ENCODE peak calls at places on chromosomes 5 and 9, in seven cellular contexts. One of them, this sample, is unnamed.

GRCh38 chr5:43063731-43064171 is 23.6 kb upstream of the ANXA2R start:
- DNase-seq in KG1: no peak
- DNase-seq in endothelial cell: no peak
- DNase-seq in COR-L47: no peak
- DNase-seq in SW480: no peak
- DNase-seq in stimulated activated CD4-positive, alpha-beta T cell treated with anti-CD3 and anti-CD28 coated beads, Interleukin-1b, Interleukin-23, amount 100 ng/mL, for 1 hour: no peak
- DNase-seq in hepatic stellate cell: peak; percentile 31
- DNase-seq in this sample: no peak

GRCh38 chr5:67361932-67362729 is 165.5 kb upstream of the CD180 start:
- DNase-seq in KG1: no peak
- DNase-seq in endothelial cell: no peak
- DNase-seq in COR-L47: no peak
- DNase-seq in SW480: no peak
- DNase-seq in stimulated activated CD4-positive, alpha-beta T cell treated with anti-CD3 and anti-CD28 coated beads, Interleukin-1b, Interleukin-23, amount 100 ng/mL, for 1 hour: no peak
- DNase-seq in hepatic stellate cell: no peak
- DNase-seq in this sample: no peak

GRCh38 chr5:16727937-16728336 is 111.1 kb upstream of the RETREG1 start:
- DNase-seq in KG1: no peak
- DNase-seq in endothelial cell: peak; percentile 53
- DNase-seq in COR-L47: peak; percentile 48
- DNase-seq in SW480: no peak
- DNase-seq in stimulated activated CD4-positive, alpha-beta T cell treated with anti-CD3 and anti-CD28 coated beads, Interleukin-1b, Interleukin-23, amount 100 ng/mL, for 1 hour: no peak
- DNase-seq in hepatic stellate cell: no peak
- DNase-seq in this sample: peak; percentile 26

GRCh38 chr5:6715758-6716633 is 2.8 kb downstream of the TENT4A start:
- DNase-seq in KG1: peak; percentile 21
- DNase-seq in endothelial cell: no peak
- DNase-seq in COR-L47: no peak
- DNase-seq in SW480: no peak
- DNase-seq in stimulated activated CD4-positive, alpha-beta T cell treated with anti-CD3 and anti-CD28 coated beads, Interleukin-1b, Interleukin-23, amount 100 ng/mL, for 1 hour: no peak
- DNase-seq in hepatic stellate cell: no peak
- DNase-seq in this sample: no peak

GRCh38 chr5:138843789-138844461 is 31.2 kb downstream of the LRRTM2 start:
- DNase-seq in KG1: no peak
- DNase-seq in endothelial cell: no peak
- DNase-seq in COR-L47: no peak
- DNase-seq in SW480: no peak
- DNase-seq in stimulated activated CD4-positive, alpha-beta T cell treated with anti-CD3 and anti-CD28 coated beads, Interleukin-1b, Interleukin-23, amount 100 ng/mL, for 1 hour: no peak
- DNase-seq in hepatic stellate cell: no peak
- DNase-seq in this sample: no peak

GRCh38 chr9:111621895-111622480 is 9.1 kb upstream of the DNAJC25 start:
- DNase-seq in KG1: no peak
- DNase-seq in endothelial cell: peak; percentile 58
- DNase-seq in COR-L47: no peak
- DNase-seq in SW480: peak; percentile 36
- DNase-seq in stimulated activated CD4-positive, alpha-beta T cell treated with anti-CD3 and anti-CD28 coated beads, Interleukin-1b, Interleukin-23, amount 100 ng/mL, for 1 hour: no peak
- DNase-seq in hepatic stellate cell: peak; percentile 49
- DNase-seq in this sample: peak; percentile 33

GRCh38 chr5:177116631-177117373 is 16.8 kb upstream of the NSD1 start:
- DNase-seq in KG1: no peak
- DNase-seq in endothelial cell: peak; percentile 54
- DNase-seq in COR-L47: no peak
- DNase-seq in SW480: no peak
- DNase-seq in stimulated activated CD4-positive, alpha-beta T cell treated with anti-CD3 and anti-CD28 coated beads, Interleukin-1b, Interleukin-23, amount 100 ng/mL, for 1 hour: peak; percentile 59
- DNase-seq in hepatic stellate cell: peak; percentile 94
- DNase-seq in this sample: peak; percentile 89

GRCh38 chr5:35230043-35230611 is at the start of gene PRLR:
- DNase-seq in KG1: no peak
- DNase-seq in endothelial cell: peak; percentile 18
- DNase-seq in COR-L47: no peak
- DNase-seq in SW480: peak; percentile 36
- DNase-seq in stimulated activated CD4-positive, alpha-beta T cell treated with anti-CD3 and anti-CD28 coated beads, Interleukin-1b, Interleukin-23, amount 100 ng/mL, for 1 hour: no peak
- DNase-seq in hepatic stellate cell: peak; percentile 4
- DNase-seq in this sample: no peak

GRCh38 chr9:135602789-135603481 is 36.4 kb downstream of the GLT6D1 start:
- DNase-seq in KG1: peak; percentile 40
- DNase-seq in endothelial cell: peak; percentile 59
- DNase-seq in COR-L47: no peak
- DNase-seq in SW480: peak; percentile 29
- DNase-seq in stimulated activated CD4-positive, alpha-beta T cell treated with anti-CD3 and anti-CD28 coated beads, Interleukin-1b, Interleukin-23, amount 100 ng/mL, for 1 hour: peak; percentile 42
- DNase-seq in hepatic stellate cell: peak; percentile 57
- DNase-seq in this sample: no peak

GRCh38 chr9:133191989-133192388 is 17.1 kb downstream of the OBP2B start:
- DNase-seq in KG1: no peak
- DNase-seq in endothelial cell: no peak
- DNase-seq in COR-L47: no peak
- DNase-seq in SW480: no peak
- DNase-seq in stimulated activated CD4-positive, alpha-beta T cell treated with anti-CD3 and anti-CD28 coated beads, Interleukin-1b, Interleukin-23, amount 100 ng/mL, for 1 hour: no peak
- DNase-seq in hepatic stellate cell: no peak
- DNase-seq in this sample: no peak

GRCh38 chr5:146877783-146878470 is 630 bp downstream of the PPP2R2B start:
- DNase-seq in KG1: no peak
- DNase-seq in endothelial cell: peak; percentile 47
- DNase-seq in COR-L47: peak; percentile 49
- DNase-seq in SW480: no peak
- DNase-seq in stimulated activated CD4-positive, alpha-beta T cell treated with anti-CD3 and anti-CD28 coated beads, Interleukin-1b, Interleukin-23, amount 100 ng/mL, for 1 hour: no peak
- DNase-seq in hepatic stellate cell: peak; percentile 39
- DNase-seq in this sample: peak; percentile 57

GRCh38 chr9:88810826-88811225 is 180.4 kb upstream of the S1PR3 start:
- DNase-seq in KG1: no peak
- DNase-seq in endothelial cell: no peak
- DNase-seq in COR-L47: no peak
- DNase-seq in SW480: no peak
- DNase-seq in stimulated activated CD4-positive, alpha-beta T cell treated with anti-CD3 and anti-CD28 coated beads, Interleukin-1b, Interleukin-23, amount 100 ng/mL, for 1 hour: no peak
- DNase-seq in hepatic stellate cell: no peak
- DNase-seq in this sample: no peak

GRCh38 chr5:17069995-17070405 is 133.9 kb upstream of the MYO10 start:
- DNase-seq in KG1: no peak
- DNase-seq in endothelial cell: no peak
- DNase-seq in COR-L47: no peak
- DNase-seq in SW480: peak; percentile 33
- DNase-seq in stimulated activated CD4-positive, alpha-beta T cell treated with anti-CD3 and anti-CD28 coated beads, Interleukin-1b, Interleukin-23, amount 100 ng/mL, for 1 hour: no peak
- DNase-seq in hepatic stellate cell: no peak
- DNase-seq in this sample: no peak

GRCh38 chr9:122888480-122888879 is 16.7 kb downstream of the RC3H2 start:
- DNase-seq in KG1: no peak
- DNase-seq in endothelial cell: no peak
- DNase-seq in COR-L47: no peak
- DNase-seq in SW480: no peak
- DNase-seq in stimulated activated CD4-positive, alpha-beta T cell treated with anti-CD3 and anti-CD28 coated beads, Interleukin-1b, Interleukin-23, amount 100 ng/mL, for 1 hour: no peak
- DNase-seq in hepatic stellate cell: no peak
- DNase-seq in this sample: no peak

GRCh38 chr9:2816476-2817141 is 27.3 kb downstream of the PUM3 start:
- DNase-seq in KG1: no peak
- DNase-seq in endothelial cell: no peak
- DNase-seq in COR-L47: no peak
- DNase-seq in SW480: no peak
- DNase-seq in stimulated activated CD4-positive, alpha-beta T cell treated with anti-CD3 and anti-CD28 coated beads, Interleukin-1b, Interleukin-23, amount 100 ng/mL, for 1 hour: no peak
- DNase-seq in hepatic stellate cell: peak; percentile 47
- DNase-seq in this sample: no peak

GRCh38 chr9:2132484-2133082 is 117.4 kb downstream of the SMARCA2 start:
- DNase-seq in KG1: no peak
- DNase-seq in endothelial cell: no peak
- DNase-seq in COR-L47: peak; percentile 24
- DNase-seq in SW480: peak; percentile 35
- DNase-seq in stimulated activated CD4-positive, alpha-beta T cell treated with anti-CD3 and anti-CD28 coated beads, Interleukin-1b, Interleukin-23, amount 100 ng/mL, for 1 hour: no peak
- DNase-seq in hepatic stellate cell: peak; percentile 17
- DNase-seq in this sample: peak; percentile 66

GRCh38 chr9:115595951-115596742 is 478.2 kb upstream of the TNC start:
- DNase-seq in KG1: no peak
- DNase-seq in endothelial cell: no peak
- DNase-seq in COR-L47: no peak
- DNase-seq in SW480: no peak
- DNase-seq in stimulated activated CD4-positive, alpha-beta T cell treated with anti-CD3 and anti-CD28 coated beads, Interleukin-1b, Interleukin-23, amount 100 ng/mL, for 1 hour: no peak
- DNase-seq in hepatic stellate cell: peak; percentile 55
- DNase-seq in this sample: no peak